ENCODE peak calls at places on chromosomes 1 and 21, in four cellular contexts. X is H7, G is NCI-H748 treated with DMSO at 0.1 percent for 48 hours, P is astrocyte of the spinal cord. R is an unnamed sample.
A peak's percentile ranks its signal among the peaks of the same experiment; 100 is the strongest.

GRCh38 chr1:48730164-48730864 is 46.4 kb downstream of the BEND5 start:
- DNase-seq in X (no peak), G (no peak), P (no peak), R (no peak)

GRCh38 chr1:2024887-2025286 is 5.7 kb downstream of the GABRD start:
- DNase-seq in X (no peak), G (no peak), P (no peak), R (no peak)

GRCh38 chr1:53705446-53706096 is 33.4 kb downstream of the GLIS1 start:
- DNase-seq in X (no peak), G (no peak), P (no peak), R (no peak)

GRCh38 chr1:27968692-27969091 is 8.9 kb downstream of the XKR8 start:
- DNase-seq in X (no peak), G (no peak), P (peak; percentile 84), R (no peak)

GRCh38 chr1:215842905-215843304 is 275.8 kb downstream of the KCTD3 start:
- DNase-seq in X (no peak), G (no peak), P (peak; percentile 32), R (no peak)

GRCh38 chr1:155514582-155515187 is 47.9 kb downstream of the ASH1L start:
- DNase-seq in X (no peak), G (no peak), P (no peak), R (no peak)

GRCh38 chr21:37655601-37656300 is 260.5 kb downstream of the KCNJ6 start:
- DNase-seq in X (no peak), G (no peak), P (no peak), R (no peak)

GRCh38 chr1:178075323-178075722 is 18.6 kb upstream of the RASAL2 start:
- DNase-seq in X (no peak), G (no peak), P (no peak), R (no peak)

GRCh38 chr1:108785264-108785663 is 38.8 kb downstream of the STXBP3 start:
- DNase-seq in X (no peak), G (no peak), P (no peak), R (no peak)

GRCh38 chr1:17588048-17588781 is 48.7 kb downstream of the ARHGEF10L start:
- DNase-seq in X (peak; percentile 84), G (no peak), P (peak; percentile 72), R (no peak)

GRCh38 chr1:6099787-6100765 is 54.4 kb downstream of the KCNAB2 start:
- DNase-seq in X (peak; percentile 84), G (no peak), P (no peak), R (no peak)

GRCh38 chr21:33441489-33442477 is 38.0 kb downstream of the TMEM50B start:
- DNase-seq in X (no peak), G (peak; percentile 57), P (peak; percentile 75), R (no peak)

GRCh38 chr1:55626326-55626725 is 411.2 kb upstream of the USP24 start:
- DNase-seq in X (no peak), G (no peak), P (no peak), R (no peak)

GRCh38 chr1:43901562-43901961 is 32.0 kb upstream of the ARTN start:
- DNase-seq in X (no peak), G (no peak), P (no peak), R (no peak)

GRCh38 chr1:242651817-242652216 is 127.3 kb upstream of the PLD5 start:
- DNase-seq in X (peak; percentile 33), G (peak; percentile 3), P (no peak), R (no peak)

GRCh38 chr1:116415200-116415698 is 42.2 kb downstream of the ATP1A1 start:
- DNase-seq in X (no peak), G (no peak), P (no peak), R (no peak)

GRCh38 chr21:33543505-33544129 is 779 bp downstream of the SON start:
- DNase-seq in X (no peak), G (no peak), P (no peak), R (peak; percentile 61)

GRCh38 chr1:151944110-151944858 is 35.0 kb upstream of the THEM4 start:
- DNase-seq in X (no peak), G (peak; percentile 17), P (no peak), R (no peak)

GRCh38 chr1:201335174-201335870 is 42.2 kb downstream of the TNNT2 start:
- DNase-seq in X (no peak), G (no peak), P (no peak), R (no peak)